ENCODE peak calls at places on chromosome X, in six cellular contexts. T, R, Q, D, J and H are unnamed samples.

GRCh38 chrX:318739-319578 is at the start of gene GTPBP6:
- DNase-seq in T (peak; percentile 100), D (peak; percentile 100), J (peak; percentile 100), Q (peak; percentile 95), R (peak; percentile 99), H (peak; percentile 100)

GRCh38 chrX:10022580-10023245 is 55.6 kb downstream of the CLDN34 start:
- DNase-seq in T (no peak), D (peak; percentile 64), J (peak; percentile 42), R (no peak), Q (no peak), H (peak; percentile 87)

GRCh38 chrX:107632291-107632690 is 4.0 kb downstream of the PRPS1 start:
- DNase-seq in Q (no peak), D (no peak), R (no peak), J (no peak), T (no peak), H (no peak)

GRCh38 chrX:147850875-147851274 is 60.8 kb upstream of the FMR1 start:
- DNase-seq in T (no peak), R (no peak), Q (no peak), D (no peak), J (no peak), H (no peak)

GRCh38 chrX:54208531-54208930 is 25.5 kb upstream of the FAM120C start:
- DNase-seq in D (no peak), J (no peak), Q (no peak), R (no peak), T (no peak), H (peak; percentile 42)

GRCh38 chrX:40171513-40172168 is 73.9 kb upstream of the BCOR start:
- DNase-seq in D (no peak), R (peak; percentile 63), J (no peak), T (peak; percentile 81), Q (no peak), H (peak; percentile 44)

GRCh38 chrX:15737957-15738685 is at the start of gene CA5B:
- DNase-seq in T (peak; percentile 97), J (peak; percentile 97), R (peak; percentile 97), Q (peak; percentile 73), D (peak; percentile 97), H (peak; percentile 88)

GRCh38 chrX:27444093-27444908 is 18.8 kb downstream of the PPP4R3C start:
- DNase-seq in T (no peak), J (no peak), Q (no peak), D (no peak), R (no peak), H (no peak)

GRCh38 chrX:51496501-51497291 is at the start of gene NUDT11:
- DNase-seq in T (peak; percentile 83), R (peak; percentile 86), Q (no peak), D (peak; percentile 71), J (peak; percentile 32), H (peak; percentile 69)

GRCh38 chrX:105837227-105837626 is 14.9 kb downstream of the NRK start:
- DNase-seq in T (no peak), D (peak; percentile 79), R (peak; percentile 46), J (no peak), Q (peak; percentile 80), H (peak; percentile 89)

GRCh38 chrX:11374570-11374969 is 81.4 kb downstream of the AMELX start:
- DNase-seq in Q (no peak), J (no peak), R (no peak), D (no peak), T (no peak), H (no peak)

GRCh38 chrX:38095971-38096529 is 89.7 kb downstream of the SYTL5 start:
- DNase-seq in J (no peak), D (no peak), Q (peak; percentile 23), T (no peak), R (no peak), H (peak; percentile 58)

GRCh38 chrX:153238361-153238760 is 59.3 kb downstream of the MAGEA1 start:
- DNase-seq in T (no peak), Q (no peak), D (no peak), J (no peak), R (no peak), H (no peak)

GRCh38 chrX:153689654-153690465 is 2.1 kb downstream of the SLC6A8 start:
- DNase-seq in Q (no peak), T (no peak), J (no peak), D (no peak), R (no peak), H (no peak)

DNA sequence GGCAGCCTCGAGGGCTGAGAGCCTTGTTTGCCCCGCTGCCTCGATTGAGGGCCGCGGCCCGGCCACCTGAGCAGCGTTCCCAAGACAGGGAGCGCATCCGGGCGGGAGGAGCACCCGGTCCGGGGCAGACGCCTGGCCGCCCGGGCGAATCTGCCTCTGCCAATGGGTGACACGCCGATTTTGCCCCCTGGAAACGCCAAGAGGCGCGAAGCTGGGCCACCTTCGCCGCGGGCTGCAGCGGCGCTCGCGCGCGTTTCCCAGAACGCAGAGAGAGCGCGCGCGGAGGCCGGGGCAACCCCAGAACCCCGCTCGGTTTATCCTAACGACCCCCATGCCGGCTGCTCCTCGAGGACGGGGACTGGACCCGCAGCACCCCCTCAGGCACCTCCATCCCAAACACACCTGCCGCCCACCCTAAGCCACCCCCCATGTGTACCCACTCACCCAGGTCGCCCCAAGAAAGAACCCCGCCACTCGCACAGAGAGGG is 576 bp downstream of the MAP7D2 start:
- DNase-seq in J (no peak), D (no peak), T (peak; percentile 34), R (no peak), Q (no peak), H (no peak)
- H3K4me3 ChIP-seq in J (no peak overlapping the region), D (peak overlapping the region; percentile 29), T (no peak overlapping the region), R (peak overlapping the region; percentile 20), Q (peak overlapping the region; percentile 27), H (peak overlapping the region; percentile 36)

GRCh38 chrX:136146614-136147319 is 566 bp upstream of the FHL1 start:
- DNase-seq in J (no peak), D (no peak), Q (no peak), R (peak; percentile 49), T (peak; percentile 66), H (no peak)
- TF ChIP-seq CTCF in J (no peak), D (no peak), Q (no peak), R (no peak), T (no peak), H (no peak)

GRCh38 chrX:17377795-17378194 is 2.8 kb downstream of the NHS start:
- DNase-seq in R (no peak), D (no peak), T (no peak), J (no peak), Q (no peak), H (peak; percentile 5)
- H3K4me3 ChIP-seq in R (peak overlapping the region; percentile 35), D (peak overlapping the region; percentile 71), T (no peak overlapping the region), J (no peak overlapping the region), Q (peak overlapping the region; percentile 76), H (no peak overlapping the region)

GRCh38 chrX:29470029-29470428 is 745.3 kb upstream of the MAGEB2 start:
- DNase-seq in Q (peak; percentile 4), J (no peak), T (no peak), R (no peak), D (no peak), H (peak; percentile 84)
- TF ChIP-seq CTCF in Q (no peak), J (no peak), T (no peak), R (no peak), D (no peak), H (no peak)

GRCh38 chrX:13690836-13691235 is 1.9 kb downstream of the RAB9A start:
- DNase-seq in R (no peak), Q (no peak), J (no peak), T (no peak), D (no peak), H (no peak)
- H3K4me3 ChIP-seq in R (no peak overlapping the region), Q (no peak overlapping the region), J (no peak overlapping the region), T (no peak overlapping the region), D (peak overlapping the region; percentile 78), H (peak overlapping the region; percentile 77)

GRCh38 chrX:103774070-103774642 is 2.5 kb upstream of the PLP1 start:
- DNase-seq in Q (no peak), T (no peak), J (no peak), D (no peak), R (peak; percentile 17), H (peak; percentile 72)
- TF ChIP-seq CTCF in Q (peak; percentile 46), T (no peak), J (no peak), D (peak; percentile 27), R (peak; percentile 55), H (peak; percentile 56)